ENCODE peak calls at places on chromosomes 3 and 15, in four cellular contexts. D, S, B and N are unnamed samples. For H3K9me3, the result is how much of the 10 kb centered on the place peaks cover.

GRCh38 chr15:101397521-101398003 is 91.9 kb downstream of the PCSK6 start:
- DNase-seq in S (no peak), B (no peak), D (no peak), N (no peak)

GRCh38 chr15:42319206-42319605 is 40.1 kb upstream of the CAPN3 start:
- DNase-seq in B (no peak), D (no peak), S (no peak), N (no peak)

GRCh38 chr15:89971592-89971997 is 29.5 kb upstream of the ZNF710 start:
- DNase-seq in D (peak), B (peak), S (peak), N (no peak)

GRCh38 chr3:153182491-153182890 is 20.5 kb downstream of the RAP2B start:
- DNase-seq in D (no peak), S (no peak), B (no peak), N (no peak)

GRCh38 chr3:133592843-133593242 is 19.4 kb downstream of the CDV3 start:
- DNase-seq in B (no peak), D (no peak), S (no peak), N (no peak)

GRCh38 chr3:178485756-178486155 is 50.5 kb upstream of the KCNMB2 start:
- DNase-seq in B (no peak), D (no peak), S (no peak), N (no peak)

GRCh38 chr3:126201168-126201567 is 20.8 kb upstream of the ALDH1L1 start:
- DNase-seq in S (no peak), B (no peak), D (no peak), N (no peak)

GRCh38 chr15:27683126-27683525 is 416.0 kb downstream of the OCA2 start:
- DNase-seq in D (no peak), B (no peak), S (no peak), N (no peak)

GRCh38 chr3:128487813-128488635 is 5.0 kb downstream of the GATA2 start:
- DNase-seq in B (peak), S (no peak), D (peak), N (no peak)

GRCh38 chr3:37871858-37872257 is 10.2 kb downstream of the CTDSPL start:
- DNase-seq in D (no peak), B (no peak), S (no peak), N (no peak)

GRCh38 chr3:157263027-157263426 is 103.1 kb upstream of the CCNL1 start:
- DNase-seq in B (no peak), D (no peak), S (no peak), N (no peak)

GRCh38 chr3:185823280-185824044 is 1.4 kb downstream of the IGF2BP2 start:
- DNase-seq in B (peak), S (no peak), D (no peak), N (peak)

GRCh38 chr3:143634991-143635390 is 213.3 kb downstream of the SLC9A9 start:
- DNase-seq in D (no peak), S (no peak), B (no peak), N (no peak)

GRCh38 chr15:74614744-74615312 is 808 bp upstream of the CLK3 start:
- DNase-seq in B (no peak), D (no peak), S (peak), N (peak)

GRCh38 chr3:39907981-39908380 is 98.6 kb downstream of the MYRIP start:
- DNase-seq in S (no peak), D (no peak), B (peak), N (no peak)

GRCh38 chr3:64694127-64694526 is 6.3 kb upstream of the ADAMTS9 start:
- DNase-seq in S (no peak), D (no peak), B (no peak), N (no peak)

GRCh38 chr15:92625297-92625980 is 30.1 kb downstream of the FAM174B start:
- DNase-seq in D (no peak), S (no peak), B (no peak), N (no peak)

GRCh38 chr3:29514912-29515311 is 234.0 kb downstream of the RBMS3 start:
- DNase-seq in B (no peak), S (no peak), D (no peak), N (no peak)

GRCh38 chr3:127742580-127742979 is 69.8 kb downstream of the ABTB1 start:
- DNase-seq in B (no peak), S (no peak), D (no peak), N (no peak)

GRCh38 chr3:104088738-104089137 is 1278.0 kb upstream of the ALCAM start:
- DNase-seq in S (no peak), D (no peak), B (no peak), N (no peak)

GRCh38 chr15:52146776-52147175 is 34.2 kb upstream of the BCL2L10 start:
- DNase-seq in S (no peak), B (no peak), D (no peak), N (no peak)

GRCh38 chr3:150384517-150385212 is 23.4 kb upstream of the TSC22D2 start:
- DNase-seq in B (no peak), S (peak), D (no peak), N (peak)

GRCh38 chr3:151156618-151157216 is 46.3 kb downstream of the GPR171 start:
- DNase-seq in D (peak), B (no peak), S (no peak), N (no peak)

GRCh38 chr3:72690646-72691045 is 157.6 kb downstream of the SHQ1 start:
- DNase-seq in D (no peak), S (no peak), B (no peak), N (no peak)

GRCh38 chr15:69730281-69731235 is 277.9 kb downstream of the RPLP1 start:
- DNase-seq in B (no peak), S (no peak), D (no peak), N (no peak)

GRCh38 chr3:160575589-160575988 is 10.2 kb upstream of the KPNA4 start:
- DNase-seq in S (no peak), D (no peak), B (no peak), N (no peak)

GRCh38 chr3:24382647-24383046 is 112.0 kb downstream of the THRB start:
- DNase-seq in B (no peak), D (no peak), S (no peak), N (no peak)
- H3K9me3 ChIP-seq in B (under half), D (under half), S (under half), N (under half)

GRCh38 chr15:20346082-20346805 is 195.4 kb downstream of the GOLGA6L6 start:
- DNase-seq in B (no peak), D (no peak), S (no peak), N (no peak)

GRCh38 chr15:20348291-20348899 is 193.2 kb downstream of the GOLGA6L6 start:
- DNase-seq in D (no peak), B (no peak), S (no peak), N (no peak)

GRCh38 chr15:20349774-20350498 is 191.7 kb downstream of the GOLGA6L6 start:
- DNase-seq in D (no peak), S (no peak), B (peak), N (no peak)

GRCh38 chr15:20351448-20351961 is 190.1 kb downstream of the GOLGA6L6 start:
- DNase-seq in S (no peak), D (no peak), B (peak), N (no peak)

DNA sequence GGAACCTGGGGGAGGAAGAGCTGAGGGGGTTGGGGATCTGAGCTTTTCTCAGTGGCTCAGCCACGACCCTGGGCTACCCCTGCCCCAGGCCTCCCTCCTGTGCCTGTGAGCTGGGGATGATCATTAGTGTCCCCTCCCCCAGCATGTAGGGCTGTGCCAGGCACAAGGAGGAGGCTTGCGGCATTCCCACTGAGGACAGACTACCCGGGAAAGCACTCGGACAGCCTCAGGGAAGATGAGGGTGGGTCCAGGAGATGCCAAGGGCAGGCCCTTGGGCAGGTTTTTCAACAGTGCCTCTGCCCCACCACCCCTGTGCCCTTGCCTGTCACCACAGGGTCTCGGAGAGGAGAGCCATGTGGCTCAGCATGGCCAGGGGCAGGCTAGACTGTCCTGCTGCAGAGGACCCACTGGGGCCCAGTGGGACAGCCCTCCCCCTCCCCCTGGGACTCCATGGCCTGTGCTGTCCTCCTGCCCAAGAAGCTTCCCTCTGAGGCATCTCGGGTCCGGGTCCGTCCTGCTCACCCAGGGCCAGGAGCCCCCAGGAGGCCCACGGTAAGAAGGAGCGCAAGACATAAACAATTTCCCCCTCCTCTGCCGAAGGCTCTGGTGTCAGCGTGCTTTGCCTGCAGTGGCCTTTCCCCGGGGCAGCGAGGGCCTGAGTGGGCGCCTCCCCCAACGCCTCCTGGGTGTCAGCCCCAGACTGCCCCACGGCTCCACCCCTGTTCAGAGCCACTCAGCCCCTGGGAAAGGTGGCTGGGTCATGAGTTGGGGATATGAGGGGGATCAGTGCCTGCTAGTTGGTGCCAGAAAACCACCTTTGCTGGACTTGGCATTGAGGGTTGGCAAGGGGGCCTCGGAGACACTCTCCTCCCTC is 192.5 kb downstream of the GOLGA6L6 start:
- DNase-seq in B (peak), S (no peak), D (no peak), N (no peak)
- H3K9me3 ChIP-seq in B (under half), S (under half), D (half or more), N (under half)

GRCh38 chr3:5666455-5666854 is 478.9 kb downstream of the EDEM1 start:
- DNase-seq in S (no peak), B (no peak), D (no peak), N (no peak)

GRCh38 chr3:5663604-5664003 is 476.1 kb downstream of the EDEM1 start:
- DNase-seq in B (no peak), D (no peak), S (no peak), N (no peak)
- H3K9me3 ChIP-seq in B (under half), D (under half), S (under half), N (under half)

DNA sequence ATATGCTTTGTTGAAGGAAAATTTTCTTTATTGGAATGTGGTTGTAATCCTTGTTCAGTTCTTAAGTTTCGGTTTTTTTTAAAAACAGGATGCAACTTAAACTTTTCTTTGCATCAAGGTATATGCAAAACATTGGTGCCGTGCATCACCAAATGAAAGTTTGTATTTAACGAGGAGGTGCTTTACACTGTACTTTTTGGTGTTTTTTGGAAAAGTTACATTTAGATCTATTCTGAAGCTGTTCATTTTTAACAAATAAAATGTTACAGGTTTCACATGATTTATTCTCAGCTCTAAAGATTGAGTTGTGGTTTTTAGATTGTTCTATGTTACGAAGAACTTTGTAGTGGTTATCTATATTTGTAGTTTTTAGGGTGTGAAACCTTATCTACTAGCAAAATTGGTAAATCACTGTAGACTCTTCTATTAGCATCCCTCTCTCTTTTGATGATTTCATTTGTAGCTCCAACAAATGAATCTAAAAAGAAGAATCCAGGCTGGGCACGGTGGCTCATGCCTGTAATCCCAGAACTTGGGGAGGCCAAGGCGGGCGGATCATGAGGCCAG is 7.0 kb upstream of the LRCH3 start:
- DNase-seq in B (no peak), S (no peak), D (no peak), N (no peak)
- H3K9me3 ChIP-seq in B (under half), S (under half), D (under half), N (under half)

GRCh38 chr3:49173116-49173791 is 1.9 kb downstream of the KLHDC8B start:
- DNase-seq in S (no peak), D (no peak), B (peak), N (no peak)

GRCh38 chr3:49172616-49173041 is 1.2 kb downstream of the KLHDC8B start:
- DNase-seq in S (no peak), D (no peak), B (no peak), N (no peak)

GRCh38 chr3:49171775-49172500 is 540 bp downstream of the KLHDC8B start:
- DNase-seq in D (no peak), S (no peak), B (no peak), N (no peak)

GRCh38 chr3:49170744-49171118 is 667 bp upstream of the KLHDC8B start:
- DNase-seq in S (no peak), D (no peak), B (no peak), N (no peak)

DNA sequence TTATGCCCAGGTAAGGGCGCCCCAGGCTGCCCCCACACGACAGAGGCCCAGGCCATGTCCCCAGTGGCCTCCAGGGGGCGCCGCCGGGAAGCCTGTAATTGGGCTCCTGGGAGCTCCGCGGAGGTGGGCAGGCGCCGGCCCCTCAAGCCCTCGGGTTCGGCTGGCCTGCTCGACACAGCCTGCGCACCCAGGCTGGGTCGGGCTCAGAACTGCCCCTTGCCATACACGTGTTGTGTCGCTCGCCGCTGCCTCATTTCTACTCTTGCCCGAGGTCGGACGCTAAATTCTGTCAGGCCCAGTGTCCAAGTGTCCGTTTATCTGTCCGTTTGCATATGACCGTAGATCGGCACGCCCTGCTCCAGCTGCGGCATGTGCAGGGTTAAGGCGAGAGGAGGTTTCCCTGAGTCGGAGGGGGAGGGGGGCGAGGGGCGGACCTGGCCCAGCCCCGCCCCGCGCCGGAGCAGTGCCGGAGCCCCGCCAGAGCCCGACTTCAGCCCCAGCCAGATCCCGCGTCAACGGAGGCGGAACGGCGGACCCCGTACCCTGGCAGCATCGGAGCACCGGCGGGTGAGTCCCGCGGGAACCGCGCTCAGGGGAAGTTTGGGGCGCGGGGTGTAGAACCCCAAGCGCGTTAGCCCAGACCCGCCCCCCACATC is at the start of gene KLHDC8B:
- DNase-seq in B (peak), S (peak), D (peak), N (peak)
- H3K9me3 ChIP-seq in B (under half), S (under half), D (under half), N (under half)

DNA sequence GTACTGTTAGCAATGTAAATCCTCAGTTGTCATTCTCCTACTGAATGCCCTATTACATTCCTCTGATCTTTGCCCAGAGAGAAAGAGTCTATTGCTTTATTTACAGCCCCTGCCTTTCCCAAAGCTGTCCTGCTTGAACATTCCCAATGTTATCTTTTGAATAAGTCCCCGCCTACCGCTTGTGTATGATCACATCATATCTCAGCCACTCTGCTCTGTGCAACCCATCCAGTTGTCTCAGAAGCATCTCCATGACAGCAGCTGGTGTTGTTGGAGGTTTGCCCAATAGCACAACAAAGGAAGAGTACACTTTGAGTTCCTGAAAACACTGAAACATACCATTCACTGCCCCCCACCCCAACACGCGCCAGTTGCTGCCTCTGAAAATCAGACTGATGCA is 22.0 kb upstream of the FAM3D start:
- DNase-seq in B (no peak), D (no peak), S (no peak), N (no peak)
- H3K9me3 ChIP-seq in B (under half), D (under half), S (under half), N (under half)

DNA sequence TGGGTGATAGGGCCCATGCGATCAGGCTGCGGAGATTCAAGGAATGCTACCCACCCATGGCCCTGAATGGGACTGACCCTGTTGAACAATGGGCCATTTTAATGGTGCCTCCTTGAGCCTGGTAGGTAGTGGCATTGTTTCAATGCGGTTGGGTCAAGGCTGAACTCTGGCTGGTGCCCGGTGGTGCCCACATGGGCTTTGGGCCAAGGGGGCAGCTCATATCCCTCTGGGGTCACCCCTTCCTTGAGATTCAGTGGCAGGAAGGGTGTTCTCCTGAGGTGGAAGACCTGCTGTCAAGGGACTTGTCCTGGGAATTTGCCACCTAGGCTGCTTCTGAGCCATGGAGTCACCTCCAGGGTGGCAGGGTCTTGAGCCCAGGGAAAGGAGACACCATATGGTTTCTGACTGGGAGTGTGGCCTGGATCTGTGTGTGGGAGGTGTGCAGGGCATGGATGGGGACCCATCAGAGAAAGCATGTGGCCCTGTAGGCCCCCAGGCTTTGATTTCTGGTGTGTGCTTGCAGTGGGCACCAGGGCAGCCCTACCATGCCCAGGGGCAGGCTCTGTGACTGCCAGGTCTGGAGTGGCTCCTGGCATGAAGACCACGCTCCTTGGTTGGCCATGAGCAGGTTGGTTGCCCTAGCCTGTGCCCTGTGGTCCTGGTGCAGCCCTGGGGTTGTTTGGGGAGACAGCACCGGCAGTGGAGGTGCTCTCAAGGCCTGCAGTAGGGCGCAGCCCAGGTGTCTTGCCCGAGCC is 199.9 kb downstream of the UBE3A start:
- DNase-seq in D (no peak), S (no peak), B (no peak), N (no peak)
- H3K9me3 ChIP-seq in D (under half), S (under half), B (under half), N (under half)

DNA sequence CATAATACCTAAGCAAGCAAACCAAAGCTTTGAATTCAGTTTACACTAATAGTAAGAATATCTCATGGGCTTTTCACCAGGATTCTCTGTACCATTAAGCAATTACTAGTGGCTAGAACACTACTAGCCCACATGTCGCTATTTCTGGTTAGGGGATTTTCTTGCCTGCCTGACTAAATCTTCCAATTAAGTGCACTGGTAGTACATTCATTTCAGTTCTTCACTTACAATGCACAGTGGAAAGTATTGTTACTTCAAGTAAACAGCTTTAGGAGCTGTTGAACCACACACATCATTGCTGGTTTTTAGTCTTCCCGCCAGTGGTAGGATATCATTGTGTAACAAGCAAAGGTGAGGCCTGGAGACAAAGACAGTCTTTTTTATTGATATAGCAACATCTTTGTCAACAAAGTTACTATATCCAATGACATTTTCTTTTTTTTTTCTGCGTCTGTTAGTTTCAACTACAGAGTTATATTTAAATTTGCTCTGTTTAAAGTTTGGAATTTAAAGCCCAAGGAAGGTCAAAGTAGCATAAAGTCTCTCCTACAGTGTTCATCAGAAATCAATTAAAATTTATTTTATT is 826.8 kb upstream of the NR2F2 start:
- DNase-seq in S (no peak), B (no peak), D (no peak), N (no peak)
- H3K9me3 ChIP-seq in S (under half), B (under half), D (under half), N (under half)